ENCODE peak calls at places on chromosomes 11 and 22, in four cellular contexts. L, H, Q and Y are unnamed samples.

GRCh38 chr11:113505541-113506375 is 30.6 kb upstream of the DRD2 start:
- DNase-seq in L (no peak), Q (no peak), H (no peak), Y (no peak)

GRCh38 chr11:86182976-86183584 is 61.5 kb upstream of the EED start:
- DNase-seq in H (no peak), Q (no peak), L (no peak), Y (no peak)

GRCh38 chr11:13826505-13827278 is 135.8 kb upstream of the SPON1 start:
- DNase-seq in L (no peak), H (no peak), Q (no peak), Y (no peak)

GRCh38 chr11:7577883-7578242 is 64.1 kb downstream of the PPFIBP2 start:
- DNase-seq in Q (no peak), H (no peak), L (no peak), Y (no peak)

GRCh38 chr22:46542011-46542985 is 4.9 kb upstream of the CELSR1 start:
- DNase-seq in L (peak; percentile 70), Q (peak; percentile 90), H (peak; percentile 69), Y (no peak)

GRCh38 chr11:70128435-70128906 is 50.4 kb downstream of the ANO1 start:
- DNase-seq in Q (no peak), L (no peak), H (no peak), Y (peak; percentile 22)

GRCh38 chr11:2554338-2555240 is 109.8 kb downstream of the KCNQ1 start:
- DNase-seq in L (peak; percentile 11), H (no peak), Q (no peak), Y (no peak)

GRCh38 chr22:38850941-38851849 is 7.4 kb upstream of the NPTXR start:
- DNase-seq in H (no peak), Q (no peak), L (no peak), Y (no peak)

GRCh38 chr11:88152381-88152780 is 22.9 kb downstream of the RAB38 start:
- DNase-seq in L (no peak), Q (no peak), H (no peak), Y (no peak)

GRCh38 chr11:32426819-32427615 is 8.3 kb downstream of the WT1 start:
- DNase-seq in H (peak; percentile 85), L (peak; percentile 63), Q (peak; percentile 77), Y (no peak)

GRCh38 chr11:130323452-130324448 is 9.0 kb upstream of the ZBTB44 start:
- DNase-seq in L (no peak), Q (no peak), H (no peak), Y (no peak)

GRCh38 chr22:49512471-49512870 is 315.2 kb downstream of the BRD1 start:
- DNase-seq in Q (no peak), L (no peak), H (no peak), Y (no peak)

GRCh38 chr11:4522339-4522738 is 22.7 kb upstream of the OR52M1 start:
- DNase-seq in H (no peak), L (no peak), Q (no peak), Y (no peak)

GRCh38 chr22:43152355-43153071 is 1.2 kb downstream of the TSPO start:
- DNase-seq in Q (peak; percentile 65), H (peak; percentile 72), L (peak; percentile 79), Y (no peak)

GRCh38 chr11:130789241-130789640 is 127.0 kb downstream of the SNX19 start:
- DNase-seq in Q (no peak), L (no peak), H (no peak), Y (no peak)

GRCh38 chr11:107592256-107592655 is 1.3 kb downstream of the ELMOD1 start:
- DNase-seq in H (no peak), L (no peak), Q (no peak), Y (no peak)

DNA sequence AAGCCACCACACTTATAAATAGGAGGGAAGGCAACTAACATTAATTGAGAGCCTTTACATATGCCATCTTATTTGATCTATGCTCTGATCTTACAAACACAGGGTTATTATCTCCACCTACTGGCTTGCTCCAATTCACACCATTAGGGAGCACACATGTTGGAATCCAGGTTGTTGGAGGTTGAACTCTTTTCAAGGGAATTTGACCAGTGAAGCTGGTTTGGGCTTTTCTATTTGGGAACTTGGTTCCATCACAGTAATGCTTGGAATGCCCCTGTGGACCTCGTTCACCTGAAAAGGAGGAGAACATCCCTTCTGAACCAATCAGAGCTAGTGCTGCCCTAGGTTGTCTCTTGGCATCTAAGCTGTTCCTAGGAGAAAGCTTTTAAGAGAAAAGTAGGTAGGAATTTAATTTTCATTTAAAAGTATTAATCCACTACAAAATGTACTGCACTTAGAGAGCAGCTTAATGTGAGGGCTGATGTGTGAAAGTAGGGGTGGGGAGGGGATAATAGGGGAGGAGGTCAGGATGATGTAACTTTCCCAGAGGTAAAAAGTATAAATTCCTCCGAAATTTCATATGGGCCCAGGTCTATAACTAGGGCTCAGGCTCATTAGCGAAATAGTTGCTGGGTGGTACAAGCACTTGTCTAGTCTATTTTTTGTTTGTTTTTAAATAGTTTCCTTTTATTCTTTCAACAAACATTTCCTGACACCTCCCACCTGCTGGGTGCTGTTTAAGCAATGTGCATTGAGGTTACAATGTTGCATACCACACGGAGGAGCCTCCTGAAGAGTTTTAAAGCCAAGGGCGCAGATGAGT is 7.6 kb upstream of the MICAL2 start:
- DNase-seq in Q (no peak), L (no peak), H (no peak), Y (no peak)
- H3K4me3 ChIP-seq in Q (no peak overlapping the region), L (no peak overlapping the region), H (no peak overlapping the region), Y (no peak overlapping the region)

DNA sequence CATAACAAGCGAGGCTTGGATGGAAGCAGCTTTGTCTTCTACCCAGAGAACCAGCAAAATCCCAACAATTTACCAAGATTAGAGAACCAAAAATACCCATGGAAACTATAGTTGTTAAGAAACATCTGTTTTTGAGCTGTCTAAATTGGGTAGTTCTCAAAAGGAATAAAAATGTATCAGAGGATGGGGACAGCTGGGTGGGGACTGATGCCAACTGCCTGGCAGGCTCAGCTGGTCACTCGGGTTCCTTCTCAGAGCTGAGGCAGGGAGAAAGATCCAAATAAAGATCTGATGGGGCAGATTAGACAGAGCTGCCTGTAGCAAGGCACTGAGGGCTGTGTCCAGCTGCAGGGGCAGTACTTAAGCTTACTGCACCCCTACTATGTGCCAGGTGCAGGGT is 85.9 kb upstream of the GRK3 start:
- DNase-seq in L (no peak), H (no peak), Q (no peak), Y (no peak)
- H3K4me1 ChIP-seq in L (peaks cover 25% of the 10 kb centered on the region), H (no peaks in the 10 kb centered on the region), Q (no peaks in the 10 kb centered on the region), Y (no peaks in the 10 kb centered on the region)

DNA sequence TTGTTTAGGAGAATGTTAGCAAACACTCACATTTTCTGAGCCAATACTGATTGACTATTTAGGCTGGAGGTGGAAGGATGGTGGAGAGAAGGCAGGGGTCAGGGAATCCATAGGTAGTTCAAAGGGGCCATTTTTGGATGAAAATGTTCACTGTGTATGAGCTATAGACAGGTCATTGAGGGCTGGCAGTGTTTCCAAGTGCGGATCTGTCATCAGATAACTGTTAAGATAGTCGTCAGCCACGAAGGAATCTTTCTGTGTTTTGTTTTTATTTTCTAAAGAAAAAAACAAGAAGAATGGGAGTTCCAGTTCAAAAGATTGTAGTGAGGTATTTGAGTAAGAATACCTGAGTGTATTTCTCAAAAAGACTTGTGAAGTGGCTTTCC is 3.1 kb downstream of the KCNJ5 start:
- DNase-seq in Q (no peak), L (no peak), H (no peak), Y (no peak)
- H3K27me3 ChIP-seq in Q (peaks cover 61% of the 10 kb centered on the region), L (peaks cover 18% of the 10 kb centered on the region), H (peaks cover 3% of the 10 kb centered on the region), Y (peaks cover 66% of the 10 kb centered on the region)

GRCh38 chr22:19990609-19991394 is 25.8 kb downstream of the ARVCF start:
- DNase-seq in Q (no peak), H (no peak), L (no peak), Y (no peak)
- H3K4me3 ChIP-seq in Q (no peak overlapping the region), H (no peak overlapping the region), L (no peak overlapping the region), Y (no peak overlapping the region)

GRCh38 chr11:126133902-126134301 is 71.2 kb upstream of the CDON start:
- DNase-seq in H (no peak), Q (no peak), L (no peak), Y (no peak)

GRCh38 chr11:126132319-126132718 is 69.7 kb upstream of the CDON start:
- DNase-seq in Q (no peak), L (peak; percentile 53), H (no peak), Y (no peak)

GRCh38 chr11:126137146-126137545 is 74.3 kb downstream of the RPUSD4 start:
- DNase-seq in Q (no peak), L (no peak), H (no peak), Y (no peak)

GRCh38 chr11:126134461-126135155 is 71.9 kb upstream of the CDON start:
- DNase-seq in H (no peak), L (no peak), Q (no peak), Y (no peak)

DNA sequence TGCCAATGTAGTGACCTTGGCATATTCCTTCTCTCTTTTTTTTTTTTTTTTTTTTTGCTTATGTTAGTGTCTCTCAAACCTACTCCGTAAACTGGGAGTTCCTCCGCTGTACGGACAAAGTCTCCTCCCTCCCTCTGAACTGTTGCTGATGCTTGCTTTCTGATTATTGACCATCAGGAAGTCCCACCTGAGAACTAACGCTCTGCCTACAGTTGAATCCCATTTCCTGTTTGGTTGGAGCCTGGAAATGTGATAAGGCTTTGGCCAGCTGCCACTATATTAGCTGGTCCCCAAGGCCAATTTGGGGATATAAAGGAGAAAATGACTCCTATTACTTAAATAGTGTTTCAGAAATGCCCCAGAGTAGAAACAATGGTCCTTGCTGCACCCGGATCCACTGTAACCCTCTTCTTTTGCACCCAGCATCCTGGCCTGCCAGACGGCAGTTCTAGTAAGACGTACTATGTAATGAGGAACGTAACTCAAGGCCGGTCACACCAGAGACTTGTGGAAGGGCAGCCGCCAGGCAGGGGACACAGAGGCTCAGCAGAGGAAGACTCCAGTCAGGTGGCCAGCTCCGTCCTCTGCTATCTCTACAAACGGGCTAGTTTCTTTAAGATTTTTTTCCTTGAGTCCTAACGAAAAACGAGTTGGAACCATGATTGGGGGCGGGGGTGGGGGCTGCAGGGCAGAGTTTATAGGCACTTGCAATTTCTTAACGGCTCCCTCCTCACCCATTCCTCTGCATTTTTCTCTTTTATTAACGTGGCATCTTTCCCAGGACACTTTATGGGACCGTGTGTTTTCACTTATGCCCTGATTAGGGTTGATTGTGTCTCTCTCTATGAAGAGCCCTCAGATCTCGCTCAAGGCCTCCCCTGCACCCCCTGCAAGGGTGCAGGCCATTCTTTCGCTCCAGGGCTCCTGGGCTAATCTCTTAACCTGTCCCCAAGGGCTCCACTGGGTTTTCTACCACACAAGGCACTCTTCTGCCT is 72.8 kb upstream of the CDON start:
- DNase-seq in H (no peak), Q (no peak), L (no peak), Y (no peak)
- H3K4me1 ChIP-seq in H (no peaks in the 10 kb centered on the region), Q (peaks cover 16% of the 10 kb centered on the region), L (peaks cover 63% of the 10 kb centered on the region), Y (peaks cover 2% of the 10 kb centered on the region)